ENCODE peak calls at places on chromosome 11, in seven cellular contexts. A, X, V, I, K, L and P are unnamed samples.

GRCh38 chr11:66056541-66056940 is 4.4 kb downstream of the SF3B2 start:
- DNase-seq in A (peak), K (no peak), I (no peak), X (no peak), L (no peak), V (no peak), P (no peak)

GRCh38 chr11:85694385-85694980 is 8.5 kb upstream of the CCDC89 start:
- DNase-seq in I (peak), X (peak), V (no peak), L (no peak), A (peak), K (peak), P (peak)

GRCh38 chr11:128624269-128625170 is 37.2 kb upstream of the ETS1 start:
- DNase-seq in K (no peak), A (no peak), V (peak), L (peak), X (peak), I (peak), P (no peak)

GRCh38 chr11:65497141-65498041 is 1.5 kb upstream of the MALAT1 start:
- DNase-seq in V (peak), K (peak), I (peak), A (peak), X (peak), L (peak), P (peak)

GRCh38 chr11:9714540-9714939 is 50.7 kb downstream of the SWAP70 start:
- DNase-seq in I (no peak), K (peak), A (no peak), V (no peak), X (no peak), L (no peak), P (no peak)

GRCh38 chr11:18650859-18651557 is 16.9 kb upstream of the SPTY2D1 start:
- DNase-seq in X (peak), L (no peak), V (peak), A (peak), K (peak), I (no peak), P (peak)

GRCh38 chr11:119023741-119024140 is 5.2 kb downstream of the TRAPPC4 start:
- DNase-seq in A (peak), V (no peak), K (no peak), I (no peak), L (no peak), X (no peak), P (no peak)

GRCh38 chr11:11813288-11813962 is 28.3 kb upstream of the USP47 start:
- DNase-seq in V (peak), I (no peak), A (peak), X (no peak), L (no peak), K (peak), P (peak)

GRCh38 chr11:75625970-75626691 is 42.7 kb downstream of the MAP6 start:
- DNase-seq in A (peak), K (peak), L (no peak), V (no peak), X (no peak), I (no peak), P (peak)

GRCh38 chr11:13116491-13116890 is 107.4 kb downstream of the RASSF10 start:
- DNase-seq in A (no peak), X (no peak), V (no peak), L (no peak), I (no peak), K (peak), P (no peak)

GRCh38 chr11:57343825-57344224 is 5.7 kb downstream of the P2RX3 start:
- DNase-seq in V (no peak), K (no peak), I (no peak), X (no peak), L (no peak), A (no peak), P (no peak)

GRCh38 chr11:68418671-68419070 is 41.9 kb upstream of the PPP6R3 start:
- DNase-seq in K (no peak), L (no peak), X (no peak), A (no peak), I (no peak), V (no peak), P (no peak)

GRCh38 chr11:1655168-1656060 is 25.8 kb downstream of the KRTAP5-5 start:
- DNase-seq in L (no peak), V (peak), A (no peak), I (no peak), X (no peak), K (no peak), P (no peak)

GRCh38 chr11:131579932-131580387 is 209.5 kb downstream of the NTM start:
- DNase-seq in I (no peak), L (no peak), V (no peak), K (peak), X (peak), A (peak), P (peak)

GRCh38 chr11:73975479-73975757 is 7.2 kb downstream of the UCP2 start:
- DNase-seq in V (peak), I (no peak), X (no peak), K (no peak), L (peak), A (no peak), P (no peak)

GRCh38 chr11:123194308-123195181 is 503 bp downstream of the CLMP start:
- DNase-seq in K (peak), L (peak), V (no peak), X (no peak), I (no peak), A (peak), P (no peak)
- H3K4me3 ChIP-seq in K (peak), L (peak), V (peak), X (no peak), I (no peak), A (peak), P (peak)

GRCh38 chr11:2745511-2745910 is 45.7 kb upstream of the KCNQ1OT1 start:
- DNase-seq in K (no peak), X (no peak), L (peak), V (no peak), I (no peak), A (no peak), P (no peak)
- H3K4me3 ChIP-seq in K (no peak), X (no peak), L (no peak), V (no peak), I (no peak), A (no peak), P (no peak)

DNA sequence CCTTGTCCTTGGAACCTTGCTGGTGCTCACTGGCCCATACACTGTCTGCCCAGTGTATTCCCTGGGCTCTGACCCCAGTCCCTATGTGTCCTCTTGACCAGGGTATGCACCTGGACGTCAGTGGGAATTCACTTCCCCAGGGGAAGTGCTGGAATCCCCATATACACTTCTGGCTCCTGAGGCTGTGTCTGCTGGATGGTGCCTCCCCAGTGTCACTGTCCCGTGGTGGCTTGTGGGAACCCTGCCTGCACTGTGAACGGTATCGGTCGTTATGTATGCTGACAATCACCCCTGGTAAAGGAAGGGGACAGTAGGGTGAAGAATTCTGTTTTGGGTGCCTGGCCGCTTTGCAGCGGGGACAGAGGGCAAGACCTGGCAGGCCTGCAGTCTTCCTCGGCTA is 95.9 kb downstream of the RRM1 start:
- DNase-seq in L (no peak), V (no peak), I (no peak), K (no peak), X (no peak), A (no peak), P (no peak)
- H3K4me3 ChIP-seq in L (peak), V (no peak), I (no peak), K (no peak), X (no peak), A (no peak), P (no peak)

GRCh38 chr11:123306531-123306930 is 111.5 kb upstream of the CLMP start:
- DNase-seq in X (no peak), A (no peak), V (no peak), K (no peak), I (no peak), L (no peak), P (no peak)
- H3K4me3 ChIP-seq in X (no peak), A (no peak), V (no peak), K (no peak), I (no peak), L (no peak), P (no peak)